ENCODE peak calls at places on chromosomes 7 and 10, in five cellular contexts. E, R, B, T and P are unnamed samples.

GRCh38 chr10:89567566-89568245 is 32.3 kb upstream of the SLC16A12 start:
- DNase-seq in E (no peak), R (no peak), B (peak), T (no peak), P (no peak)

GRCh38 chr7:8064828-8065227 is 96.2 kb downstream of the GLCCI1 start:
- DNase-seq in E (no peak), R (no peak), B (no peak), T (no peak), P (no peak)

GRCh38 chr10:35949820-35950219 is 307.7 kb upstream of the FZD8 start:
- DNase-seq in E (no peak), R (no peak), B (no peak), T (no peak), P (no peak)

GRCh38 chr10:52541082-52541481 is 227.0 kb downstream of the DKK1 start:
- DNase-seq in E (no peak), R (no peak), B (peak), T (no peak), P (no peak)

GRCh38 chr7:35596061-35596460 is 98.9 kb downstream of the HERPUD2 start:
- DNase-seq in E (no peak), R (no peak), B (peak), T (no peak), P (no peak)

GRCh38 chr7:55552320-55553086 is 19.8 kb downstream of the VOPP1 start:
- DNase-seq in E (no peak), R (peak), B (peak), T (no peak), P (no peak)

GRCh38 chr10:123642293-123642692 is 23.9 kb upstream of the GPR26 start:
- DNase-seq in E (peak), R (no peak), B (peak), T (no peak), P (no peak)

GRCh38 chr7:128726031-128726430 is 13.1 kb upstream of the CALU start:
- DNase-seq in E (no peak), R (no peak), B (no peak), T (no peak), P (no peak)

GRCh38 chr7:151059362-151060112 is at the start of gene SLC4A2:
- DNase-seq in E (peak), R (peak), B (peak), T (peak), P (peak)

GRCh38 chr10:7248148-7248547 is 162.7 kb downstream of the SFMBT2 start:
- DNase-seq in E (no peak), R (no peak), B (no peak), T (no peak), P (no peak)

GRCh38 chr10:93059975-93060886 is at the start of gene CYP26C1:
- DNase-seq in E (no peak), R (no peak), B (no peak), T (no peak), P (no peak)

GRCh38 chr10:36263871-36264270 is 621.8 kb upstream of the FZD8 start:
- DNase-seq in E (no peak), R (no peak), B (no peak), T (no peak), P (no peak)

GRCh38 chr7:47651355-47652317 is 69.7 kb upstream of the TNS3 start:
- DNase-seq in E (peak), R (peak), B (peak), T (no peak), P (no peak)

GRCh38 chr10:52187521-52188258 is 126.4 kb upstream of the DKK1 start:
- DNase-seq in E (no peak), R (no peak), B (peak), T (no peak), P (no peak)